ENCODE peak calls at places on chromosomes 5 and 9, in eight cellular contexts. Y is GM06990; N is HEK293T; C is stimulated activated CD4-positive, alpha-beta T cell treated with anti-CD3 and anti-CD28 coated beads, Interleukin-4, amount 100 ng/mL, for 24 hours; U is HTR-8/SVneo; M is mesothelial cell of epicardium; L is astrocyte of the spinal cord; X is activated T-cell treated with anti-CD3 and anti-CD28 coated beads for 48 hours. E is an unnamed sample.

GRCh38 chr9:120740135-120740534 is 25.9 kb upstream of the MEGF9 start:
- DNase-seq in Y (no peak), N (no peak), C (no peak), U (no peak), M (no peak), L (no peak), X (no peak), E (no peak)

GRCh38 chr9:95201201-95201600 is 116.3 kb downstream of the FANCC start:
- DNase-seq in Y (no peak), N (no peak), C (no peak), U (no peak), M (no peak), L (peak), X (no peak), E (no peak)

GRCh38 chr5:39219433-39219832 is at the start of gene FYB1:
- DNase-seq in Y (no peak), N (no peak), C (no peak), U (no peak), M (no peak), L (no peak), X (no peak), E (no peak)

GRCh38 chr5:62466228-62466627 is 53.7 kb downstream of the IPO11 start:
- DNase-seq in Y (no peak), N (no peak), C (no peak), U (no peak), M (no peak), L (no peak), X (no peak), E (no peak)

GRCh38 chr9:7676757-7677156 is 122.8 kb downstream of the DMAC1 start:
- DNase-seq in Y (no peak), N (no peak), C (no peak), U (no peak), M (no peak), L (no peak), X (no peak), E (no peak)

GRCh38 chr5:10355071-10355889 is 1.8 kb downstream of the MARCHF6 start:
- DNase-seq in Y (peak), N (no peak), C (peak), U (no peak), M (no peak), L (peak), X (no peak), E (peak)

GRCh38 chr5:127934791-127935256 is 148.7 kb upstream of the SLC12A2 start:
- DNase-seq in Y (no peak), N (peak), C (no peak), U (peak), M (no peak), L (peak), X (no peak), E (peak)

GRCh38 chr9:21681641-21682040 is 120.8 kb upstream of the MTAP start:
- DNase-seq in Y (no peak), N (no peak), C (no peak), U (no peak), M (no peak), L (peak), X (no peak), E (no peak)

GRCh38 chr9:72917892-72918509 is 34.9 kb downstream of the ALDH1A1 start:
- DNase-seq in Y (no peak), N (no peak), C (no peak), U (no peak), M (no peak), L (no peak), X (no peak), E (no peak)

GRCh38 chr5:7397005-7397546 is 1.1 kb downstream of the ADCY2 start:
- DNase-seq in Y (no peak), N (no peak), C (no peak), U (no peak), M (no peak), L (peak), X (no peak), E (peak)

GRCh38 chr9:89532478-89532877 is 34.6 kb upstream of the SEMA4D start:
- DNase-seq in Y (no peak), N (no peak), C (peak), U (no peak), M (no peak), L (no peak), X (no peak), E (no peak)

GRCh38 chr9:2570615-2571479 is 50.7 kb upstream of the VLDLR start:
- DNase-seq in Y (peak), N (peak), C (no peak), U (peak), M (no peak), L (peak), X (peak), E (peak)

GRCh38 chr9:86035827-86036440 is 63.4 kb downstream of the GOLM1 start:
- DNase-seq in Y (no peak), N (no peak), C (no peak), U (no peak), M (no peak), L (no peak), X (no peak), E (no peak)

GRCh38 chr5:6236170-6236793 is 142.1 kb downstream of the MED10 start:
- DNase-seq in Y (no peak), N (no peak), C (no peak), U (no peak), M (no peak), L (no peak), X (no peak), E (no peak)

GRCh38 chr5:10984021-10984420 is 223.0 kb upstream of the DAP start:
- DNase-seq in Y (no peak), N (no peak), C (no peak), U (no peak), M (no peak), L (no peak), X (no peak), E (no peak)

GRCh38 chr5:146647656-146648199 is 131.7 kb upstream of the GPR151 start:
- DNase-seq in Y (no peak), N (no peak), C (no peak), U (no peak), M (no peak), L (peak), X (no peak), E (no peak)

GRCh38 chr5:119200795-119201194 is 129.9 kb downstream of the DMXL1 start:
- DNase-seq in Y (no peak), N (no peak), C (no peak), U (no peak), M (no peak), L (no peak), X (no peak), E (no peak)

GRCh38 chr9:105154723-105155191 is 89.7 kb upstream of the SLC44A1 start:
- DNase-seq in Y (no peak), N (no peak), C (no peak), U (peak), M (no peak), L (peak), X (no peak), E (no peak)

GRCh38 chr9:92976436-92976835 is 29.1 kb downstream of the FGD3 start:
- DNase-seq in Y (no peak), N (peak), C (no peak), U (no peak), M (no peak), L (no peak), X (no peak), E (no peak)

GRCh38 chr9:77826621-77827020 is 178.5 kb upstream of the GNA14 start:
- DNase-seq in Y (no peak), N (no peak), C (no peak), U (no peak), M (no peak), L (peak), X (no peak), E (no peak)

GRCh38 chr9:82706781-82707180 is 356.2 kb downstream of the RASEF start:
- DNase-seq in Y (no peak), N (no peak), C (no peak), U (no peak), M (no peak), L (no peak), X (no peak), E (no peak)

GRCh38 chr5:142645456-142645855 is 40.4 kb downstream of the FGF1 start:
- DNase-seq in Y (no peak), N (no peak), C (no peak), U (no peak), M (no peak), L (no peak), X (no peak), E (no peak)

GRCh38 chr5:180296778-180297177 is 4.9 kb upstream of the MAPK9 start:
- DNase-seq in Y (no peak), N (no peak), C (no peak), U (no peak), M (no peak), L (no peak), X (no peak), E (no peak)

GRCh38 chr9:93673271-93673843 is 97.0 kb downstream of the PHF2 start:
- DNase-seq in Y (no peak), N (no peak), C (no peak), U (no peak), M (peak), L (no peak), X (no peak), E (peak)

GRCh38 chr5:116502616-116503015 is 72.0 kb downstream of the SEMA6A start:
- DNase-seq in Y (no peak), N (no peak), C (no peak), U (peak), M (peak), L (peak), X (no peak), E (peak)

GRCh38 chr5:36744678-36745659 is 131.6 kb upstream of the NIPBL start:
- DNase-seq in Y (peak), N (peak), C (peak), U (peak), M (peak), L (peak), X (peak), E (peak)

E was measured in SJCRH30.